ENCODE peak calls at places on chromosome 1, in nine cellular contexts. I is K562, M is endothelial cell of umbilical vein, T is mammary epithelial cell, B is GM23338, X is hepatocyte, J is neural progenitor cell, A is MM.1S, V is HCT116. D is an unnamed sample.

GRCh38 chr1:23370744-23371710 is 1.4 kb upstream of the ZNF436 start:
- DNase-seq in I (peak; percentile 80), M (peak; percentile 82), T (no peak), B (peak; percentile 87), J (peak; percentile 97), X (peak; percentile 57), A (no peak), V (no peak), D (peak; percentile 47)

GRCh38 chr1:223298706-223299105 is 65.3 kb downstream of the SUSD4 start:
- DNase-seq in V (no peak), J (no peak), M (peak; percentile 26), T (no peak), B (no peak), I (no peak), A (no peak), X (no peak), D (peak; percentile 19)

GRCh38 chr1:12424793-12425192 is 193.2 kb downstream of the DHRS3 start:
- DNase-seq in V (no peak), A (no peak), J (no peak), T (no peak), M (no peak), X (no peak), B (no peak), I (no peak), D (peak; percentile 53)

GRCh38 chr1:10657080-10657847 is 139.2 kb downstream of the CASZ1 start:
- DNase-seq in T (no peak), M (no peak), V (no peak), A (no peak), I (no peak), J (no peak), B (no peak), X (no peak), D (no peak)

GRCh38 chr1:115463347-115463746 is 125.3 kb upstream of the NGF start:
- DNase-seq in X (peak; percentile 55), I (no peak), M (no peak), V (no peak), J (no peak), B (no peak), A (peak; percentile 17), T (peak; percentile 25), D (no peak)

GRCh38 chr1:85406887-85407593 is 57.9 kb downstream of the DDAH1 start:
- DNase-seq in V (peak; percentile 33), J (no peak), A (no peak), I (no peak), X (peak; percentile 64), B (no peak), M (peak; percentile 96), T (peak; percentile 68), D (peak; percentile 97)

GRCh38 chr1:235157150-235157549 is 3.9 kb downstream of the RBM34 start:
- DNase-seq in A (no peak), V (no peak), X (no peak), M (no peak), I (no peak), J (no peak), T (no peak), B (no peak), D (no peak)

GRCh38 chr1:234478152-234478480 is 863 bp downstream of the TARBP1 start:
- DNase-seq in J (peak; percentile 78), X (peak; percentile 81), V (no peak), A (peak; percentile 87), T (peak; percentile 54), M (no peak), I (peak; percentile 79), B (peak; percentile 76), D (peak; percentile 47)

GRCh38 chr1:63662056-63662836 is 69.0 kb downstream of the PGM1 start:
- DNase-seq in J (no peak), A (no peak), V (peak; percentile 78), B (no peak), X (no peak), M (peak; percentile 24), T (peak; percentile 95), I (no peak), D (peak; percentile 87)

GRCh38 chr1:23074012-23074411 is 54.7 kb downstream of the KDM1A start:
- DNase-seq in J (no peak), B (no peak), V (no peak), A (no peak), I (no peak), M (no peak), T (no peak), X (no peak), D (no peak)

GRCh38 chr1:177983824-177984528 is 14.1 kb upstream of the SEC16B start:
- DNase-seq in A (no peak), I (peak; percentile 27), T (peak; percentile 89), M (no peak), V (no peak), J (peak; percentile 63), B (peak; percentile 59), X (peak; percentile 78), D (peak; percentile 97)

GRCh38 chr1:153945131-153945794 is 1.3 kb downstream of the DENND4B start:
- DNase-seq in A (peak; percentile 46), T (peak; percentile 57), X (peak; percentile 39), M (peak; percentile 35), I (peak; percentile 73), V (no peak), B (peak; percentile 37), J (peak; percentile 36), D (peak; percentile 64)

GRCh38 chr1:10941891-10942541 is 70.4 kb upstream of the TARDBP start:
- DNase-seq in J (peak; percentile 80), I (peak; percentile 62), A (peak; percentile 20), T (no peak), B (peak; percentile 83), X (peak; percentile 77), M (peak; percentile 22), V (no peak), D (peak; percentile 9)

GRCh38 chr1:162252209-162252608 is 124.4 kb downstream of the SPATA46 start:
- DNase-seq in B (no peak), V (no peak), J (no peak), M (no peak), A (no peak), I (no peak), T (no peak), X (no peak), D (no peak)

GRCh38 chr1:92480200-92480812 is 6.4 kb downstream of the GFI1 start:
- DNase-seq in I (no peak), X (peak; percentile 13), A (no peak), T (no peak), M (no peak), B (peak; percentile 71), V (no peak), J (peak; percentile 35), D (no peak)

GRCh38 chr1:92482404-92482664 is 4.4 kb downstream of the GFI1 start:
- DNase-seq in X (peak; percentile 14), J (no peak), V (no peak), T (no peak), I (no peak), A (no peak), M (peak; percentile 37), B (no peak), D (no peak)

GRCh38 chr1:92480813-92481597 is 5.7 kb downstream of the GFI1 start:
- DNase-seq in X (peak; percentile 17), J (peak; percentile 64), V (no peak), A (no peak), T (no peak), M (no peak), I (no peak), B (peak; percentile 59), D (no peak)

GRCh38 chr1:92482665-92483441 is 3.9 kb downstream of the GFI1 start:
- DNase-seq in A (peak; percentile 49), X (no peak), I (no peak), V (no peak), M (no peak), J (peak; percentile 58), B (peak; percentile 62), T (peak; percentile 17), D (no peak)

GRCh38 chr1:92481598-92482403 is 4.9 kb downstream of the GFI1 start:
- DNase-seq in I (no peak), T (peak; percentile 6), X (peak; percentile 13), B (peak; percentile 43), A (no peak), V (no peak), J (peak; percentile 59), M (peak; percentile 22), D (peak; percentile 36)
- TF ChIP-seq EZH2 in I (no peak), T (peak; percentile 5), X (no peak), B (peak; percentile 99), A (no peak), V (no peak), J (no peak), M (no peak), D (peak; percentile 84)

DNA sequence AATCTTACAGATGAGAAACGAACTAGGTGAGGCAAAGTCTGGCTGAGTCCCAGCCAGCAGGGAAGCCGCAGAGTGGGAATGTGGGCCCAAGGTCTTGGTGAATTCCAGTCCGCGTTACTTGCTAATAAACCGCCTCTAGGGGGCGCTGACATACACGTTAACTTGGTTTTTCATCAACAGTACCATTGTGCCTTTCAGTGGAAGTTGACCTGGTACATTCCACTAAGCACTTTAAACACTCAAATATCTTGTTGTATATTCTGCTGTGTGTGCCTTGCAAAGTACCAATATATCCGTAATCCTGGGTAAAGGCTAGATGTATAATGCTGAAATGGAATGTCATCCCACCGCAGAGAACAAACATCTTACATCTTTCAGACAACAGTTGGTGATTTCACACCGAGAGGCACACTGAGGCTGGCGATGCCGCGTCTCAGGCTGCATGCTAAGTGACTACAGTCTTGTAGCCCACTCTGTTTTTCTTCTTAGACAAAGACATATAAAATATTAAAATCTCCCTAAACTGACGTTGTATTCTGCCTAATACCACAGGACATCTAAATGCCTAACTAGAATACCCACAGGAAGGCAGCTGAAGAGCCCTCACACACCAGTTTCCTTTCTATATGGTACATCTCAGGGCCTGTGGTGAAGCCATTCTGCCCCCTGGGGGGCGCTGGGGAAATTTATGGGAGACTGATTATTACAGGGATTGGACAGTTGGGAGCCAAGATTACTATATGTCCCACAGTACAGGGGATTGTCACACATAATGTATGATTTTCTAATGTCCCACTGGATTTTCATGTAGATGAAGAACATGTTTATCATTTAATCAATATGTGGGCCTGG is 49.2 kb upstream of the C1orf198 start:
- DNase-seq in X (peak; percentile 92), A (peak; percentile 81), V (peak; percentile 62), J (peak; percentile 94), M (peak; percentile 72), T (peak; percentile 44), B (peak; percentile 99), I (peak; percentile 94), D (peak; percentile 60)
- H3K4me2 ChIP-seq in X (no peak overlapping the region), A (no peak overlapping the region), V (no peak overlapping the region), J (no peak overlapping the region), M (no peak overlapping the region), T (no peak overlapping the region), B (no peak overlapping the region), I (peak overlapping the region; percentile 16), D (no peak overlapping the region)

GRCh38 chr1:214186118-214186517 is 94.8 kb upstream of the SMYD2 start:
- DNase-seq in I (no peak), B (no peak), A (no peak), X (no peak), V (no peak), M (no peak), J (no peak), T (no peak), D (no peak)
- TF ChIP-seq EZH2 in I (no peak), B (no peak), A (no peak), X (no peak), V (no peak), M (no peak), J (no peak), T (no peak), D (no peak)

DNA sequence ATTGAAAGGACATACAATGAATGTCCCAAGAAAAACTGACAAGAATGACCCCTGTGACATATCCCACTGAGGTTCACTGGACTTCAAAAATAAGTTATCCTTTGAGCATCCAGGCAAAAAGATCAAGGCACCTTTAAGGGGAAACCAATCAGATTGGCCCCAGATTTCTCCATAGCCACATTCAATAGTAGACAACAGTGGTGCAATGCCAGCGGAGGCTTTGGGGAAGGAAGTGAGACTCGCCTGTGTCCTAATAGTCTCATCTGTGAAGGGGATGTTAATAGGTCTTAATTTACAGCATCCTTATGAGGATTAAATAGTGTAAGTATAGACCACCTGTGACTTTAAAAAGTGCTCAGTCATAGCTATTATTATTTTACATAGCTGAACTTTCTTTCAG is 21.5 kb downstream of the RPL5 start:
- DNase-seq in X (no peak), I (no peak), V (no peak), M (no peak), B (no peak), A (no peak), T (no peak), J (no peak), D (no peak)
- H3K4me2 ChIP-seq in X (no peak overlapping the region), I (no peak overlapping the region), V (no peak overlapping the region), M (no peak overlapping the region), B (no peak overlapping the region), A (no peak overlapping the region), T (no peak overlapping the region), J (no peak overlapping the region), D (no peak overlapping the region)